ENCODE peak calls at places on chromosomes 13 and 19, in seven cellular contexts. H, R, O, F, Q, E and A are unnamed samples.

GRCh38 chr13:76523740-76524382 is 362.3 kb downstream of the KCTD12 start:
- DNase-seq in Q (no peak), F (no peak), H (no peak), O (no peak), R (no peak), E (no peak), A (no peak)

GRCh38 chr19:52307275-52307674 is 10.3 kb downstream of the ZNF480 start:
- DNase-seq in Q (no peak), F (no peak), H (no peak), E (no peak), O (no peak), R (peak; percentile 19), A (no peak)

GRCh38 chr19:51628153-51628939 is 1.9 kb downstream of the SIGLEC5 start:
- DNase-seq in F (no peak), H (no peak), E (no peak), Q (no peak), O (no peak), R (no peak), A (no peak)

GRCh38 chr19:57241181-57241580 is 749 bp downstream of the ZNF805 start:
- DNase-seq in F (peak; percentile 37), R (peak; percentile 37), H (no peak), E (no peak), O (no peak), Q (no peak), A (no peak)

GRCh38 chr13:71339010-71339409 is 528.0 kb downstream of the DACH1 start:
- DNase-seq in O (no peak), H (no peak), R (no peak), Q (no peak), E (no peak), F (no peak), A (no peak)

GRCh38 chr19:41811036-41811435 is 14.6 kb downstream of the CEACAM3 start:
- DNase-seq in H (peak; percentile 46), Q (no peak), F (no peak), O (peak; percentile 62), R (no peak), E (no peak), A (no peak)

GRCh38 chr13:23610187-23610576 is 40.0 kb downstream of the TNFRSF19 start:
- DNase-seq in H (peak; percentile 53), E (no peak), F (no peak), R (peak; percentile 35), Q (no peak), O (no peak), A (no peak)

GRCh38 chr13:40640845-40641458 is 25.5 kb downstream of the FOXO1 start:
- DNase-seq in F (no peak), Q (no peak), E (no peak), R (no peak), H (no peak), O (no peak), A (no peak)

GRCh38 chr13:109762791-109763190 is 23.6 kb downstream of the IRS2 start:
- DNase-seq in H (no peak), Q (no peak), F (no peak), R (no peak), E (no peak), O (no peak), A (no peak)

GRCh38 chr19:6833166-6833790 is 54.1 kb upstream of the ADGRE1 start:
- DNase-seq in Q (no peak), E (no peak), H (no peak), O (no peak), F (no peak), R (no peak), A (no peak)

GRCh38 chr19:1780272-1780957 is 27.1 kb downstream of the ONECUT3 start:
- DNase-seq in F (no peak), Q (no peak), E (no peak), H (no peak), R (peak; percentile 16), O (no peak), A (no peak)

GRCh38 chr13:97889803-97890202 is 63.7 kb upstream of the IPO5 start:
- DNase-seq in R (no peak), O (no peak), F (no peak), E (no peak), Q (no peak), H (peak; percentile 40), A (no peak)

GRCh38 chr19:6489278-6490061 is 7.9 kb upstream of the DENND1C start:
- DNase-seq in R (no peak), F (no peak), Q (no peak), O (no peak), H (no peak), E (no peak), A (no peak)

GRCh38 chr13:25372275-25373081 is 704 bp downstream of the ATP8A2 start:
- DNase-seq in F (peak; percentile 14), E (no peak), Q (no peak), O (no peak), R (no peak), H (no peak), A (no peak)

GRCh38 chr13:78599911-78600310 is 3.4 kb downstream of the POU4F1 start:
- DNase-seq in Q (no peak), F (no peak), H (no peak), O (no peak), R (no peak), E (no peak), A (no peak)

GRCh38 chr19:43798546-43799409 is 3.5 kb downstream of the LYPD5 start:
- DNase-seq in Q (peak; percentile 37), F (peak; percentile 7), H (no peak), R (no peak), O (peak; percentile 81), E (no peak), A (peak; percentile 71)

GRCh38 chr13:103282571-103283450 is 216.6 kb upstream of the SLC10A2 start:
- DNase-seq in F (peak; percentile 64), E (no peak), H (no peak), O (no peak), Q (no peak), R (peak; percentile 49), A (no peak)

GRCh38 chr13:100490692-100491091 is 97.9 kb downstream of the GGACT start:
- DNase-seq in H (no peak), Q (no peak), R (no peak), E (no peak), F (no peak), O (no peak), A (no peak)

GRCh38 chr19:18644144-18645034 is 7.6 kb downstream of the KLHL26 start:
- DNase-seq in E (no peak), R (no peak), Q (no peak), F (no peak), H (no peak), O (no peak), A (no peak)

GRCh38 chr19:5534787-5535586 is 32.8 kb downstream of the TINCR start:
- DNase-seq in H (no peak), O (no peak), E (no peak), R (peak; percentile 12), F (no peak), Q (no peak), A (no peak)

GRCh38 chr19:45162464-45163143 is 1.8 kb upstream of the NKPD1 start:
- DNase-seq in E (no peak), H (no peak), Q (no peak), F (no peak), O (no peak), R (no peak), A (no peak)

GRCh38 chr13:26307701-26308100 is 53.8 kb downstream of the CDK8 start:
- DNase-seq in H (no peak), F (no peak), E (no peak), R (no peak), O (no peak), Q (no peak), A (no peak)

GRCh38 chr19:51696606-51697005 is 3.5 kb downstream of the SPACA6 start:
- DNase-seq in F (no peak), H (no peak), E (no peak), R (no peak), Q (no peak), O (no peak), A (no peak)

GRCh38 chr19:38735257-38735686 is 9.0 kb downstream of the CAPN12 start:
- DNase-seq in R (no peak), O (peak; percentile 87), H (no peak), E (no peak), F (peak; percentile 46), Q (peak; percentile 52), A (peak; percentile 59)
- H3K4me3 ChIP-seq in R (no peak overlapping the region), O (no peak overlapping the region), H (no peak overlapping the region), E (peak overlapping the region; percentile 10), F (no peak overlapping the region), Q (no peak overlapping the region), A (peak overlapping the region; percentile 39)

DNA sequence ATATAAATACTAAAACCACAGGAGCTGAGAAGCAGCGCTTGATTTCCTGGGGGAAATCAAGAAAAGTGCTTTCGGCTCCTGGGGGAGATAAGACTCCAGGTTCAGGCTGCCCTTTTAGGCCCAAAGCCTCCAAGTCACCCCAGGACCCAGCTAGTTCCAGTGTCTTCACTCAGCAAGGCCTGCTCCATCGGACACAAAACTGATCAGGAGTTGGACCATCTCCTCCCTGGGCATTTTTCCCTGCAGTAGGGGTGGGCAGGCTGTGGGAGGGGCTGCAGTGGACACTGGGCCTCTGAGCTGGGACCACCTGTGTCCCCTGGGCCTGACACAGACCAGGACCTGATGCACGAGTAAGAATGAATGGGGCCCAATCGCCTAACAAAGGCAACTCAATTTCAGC is 15.2 kb downstream of the C19orf12 start:
- DNase-seq in H (no peak), O (no peak), R (no peak), E (no peak), F (no peak), Q (no peak), A (no peak)
- TF ChIP-seq CTCF in H (no peak), O (no peak), R (no peak), E (no peak), F (no peak), Q (no peak), A (no peak)

GRCh38 chr13:80962173-80962572 is 621.2 kb upstream of the SPRY2 start:
- DNase-seq in Q (no peak), O (no peak), F (no peak), R (no peak), H (no peak), E (no peak), A (no peak)

GRCh38 chr13:80965097-80965496 is 624.2 kb upstream of the SPRY2 start:
- DNase-seq in O (no peak), F (no peak), R (no peak), E (no peak), Q (no peak), H (no peak), A (no peak)

GRCh38 chr13:80957019-80957650 is 616.2 kb upstream of the SPRY2 start:
- DNase-seq in F (no peak), E (no peak), O (no peak), H (no peak), Q (no peak), R (no peak), A (no peak)

GRCh38 chr13:80962855-80963254 is 621.9 kb upstream of the SPRY2 start:
- DNase-seq in O (no peak), Q (no peak), E (no peak), R (no peak), H (no peak), F (no peak), A (no peak)
- H3K4me3 ChIP-seq in O (no peak overlapping the region), Q (no peak overlapping the region), E (no peak overlapping the region), R (no peak overlapping the region), H (no peak overlapping the region), F (no peak overlapping the region), A (no peak overlapping the region)

GRCh38 chr19:12365372-12366162 is at the start of gene ZNF442:
- DNase-seq in O (peak; percentile 93), Q (peak; percentile 94), F (peak; percentile 100), R (peak; percentile 93), H (peak; percentile 98), E (peak; percentile 93), A (peak; percentile 94)
- TF ChIP-seq CTCF in O (peak; percentile 50), Q (peak; percentile 62), F (peak; percentile 81), R (peak; percentile 66), H (peak; percentile 64), E (peak; percentile 55), A (peak; percentile 68)